ENCODE peak calls at places on chromosomes 12 and 14, in four cellular contexts. J, U, V and I are unnamed samples.

GRCh38 chr12:96237465-96238077 is 43.4 kb downstream of the ELK3 start:
- DNase-seq in U (no peak), J (no peak), V (no peak), I (no peak)

GRCh38 chr14:95361373-95362179 is 41.9 kb upstream of the CLMN start:
- DNase-seq in J (peak), V (no peak), U (no peak), I (peak)

GRCh38 chr12:90250766-90251165 is 542.1 kb upstream of the ATP2B1 start:
- DNase-seq in V (no peak), U (no peak), J (no peak), I (no peak)

GRCh38 chr12:109763201-109763841 is 49.7 kb downstream of the FAM222A start:
- DNase-seq in V (no peak), U (no peak), J (no peak), I (no peak)

GRCh38 chr12:124747426-124748161 is 116.1 kb downstream of the SCARB1 start:
- DNase-seq in J (no peak), U (peak), V (peak), I (no peak)

GRCh38 chr12:12881495-12881894 is 9.9 kb upstream of the GPRC5A start:
- DNase-seq in V (no peak), J (no peak), U (peak), I (no peak)

GRCh38 chr12:48980953-48981756 is 3.0 kb downstream of the WNT1 start:
- DNase-seq in U (no peak), V (no peak), J (peak), I (no peak)

GRCh38 chr12:1083086-1083887 is 92.3 kb downstream of the ERC1 start:
- DNase-seq in J (no peak), V (no peak), U (no peak), I (peak)

GRCh38 chr14:85125331-85125730 is 404.6 kb upstream of the FLRT2 start:
- DNase-seq in J (no peak), V (no peak), U (no peak), I (no peak)

GRCh38 chr14:99318091-99318958 is 46.3 kb upstream of the BCL11B start:
- DNase-seq in V (no peak), J (no peak), U (peak), I (no peak)

GRCh38 chr12:43072431-43072830 is 479.6 kb downstream of the ADAMTS20 start:
- DNase-seq in U (no peak), J (no peak), V (no peak), I (no peak)

GRCh38 chr12:68809190-68810026 is 1.4 kb downstream of the MDM2 start:
- DNase-seq in V (no peak), U (no peak), J (no peak), I (no peak)

GRCh38 chr12:62813031-62813829 is 121.7 kb downstream of the PPM1H start:
- DNase-seq in U (no peak), V (no peak), J (peak), I (peak)

GRCh38 chr12:10756194-10756593 is 33.1 kb upstream of the YBX3 start:
- DNase-seq in V (no peak), U (no peak), J (no peak), I (no peak)

GRCh38 chr14:53458368-53458814 is 305.3 kb upstream of the DDHD1 start:
- DNase-seq in J (no peak), U (peak), V (no peak), I (no peak)
- TF ChIP-seq FOXK2 in J (no peak), U (no peak), V (no peak), I (no peak)

DNA sequence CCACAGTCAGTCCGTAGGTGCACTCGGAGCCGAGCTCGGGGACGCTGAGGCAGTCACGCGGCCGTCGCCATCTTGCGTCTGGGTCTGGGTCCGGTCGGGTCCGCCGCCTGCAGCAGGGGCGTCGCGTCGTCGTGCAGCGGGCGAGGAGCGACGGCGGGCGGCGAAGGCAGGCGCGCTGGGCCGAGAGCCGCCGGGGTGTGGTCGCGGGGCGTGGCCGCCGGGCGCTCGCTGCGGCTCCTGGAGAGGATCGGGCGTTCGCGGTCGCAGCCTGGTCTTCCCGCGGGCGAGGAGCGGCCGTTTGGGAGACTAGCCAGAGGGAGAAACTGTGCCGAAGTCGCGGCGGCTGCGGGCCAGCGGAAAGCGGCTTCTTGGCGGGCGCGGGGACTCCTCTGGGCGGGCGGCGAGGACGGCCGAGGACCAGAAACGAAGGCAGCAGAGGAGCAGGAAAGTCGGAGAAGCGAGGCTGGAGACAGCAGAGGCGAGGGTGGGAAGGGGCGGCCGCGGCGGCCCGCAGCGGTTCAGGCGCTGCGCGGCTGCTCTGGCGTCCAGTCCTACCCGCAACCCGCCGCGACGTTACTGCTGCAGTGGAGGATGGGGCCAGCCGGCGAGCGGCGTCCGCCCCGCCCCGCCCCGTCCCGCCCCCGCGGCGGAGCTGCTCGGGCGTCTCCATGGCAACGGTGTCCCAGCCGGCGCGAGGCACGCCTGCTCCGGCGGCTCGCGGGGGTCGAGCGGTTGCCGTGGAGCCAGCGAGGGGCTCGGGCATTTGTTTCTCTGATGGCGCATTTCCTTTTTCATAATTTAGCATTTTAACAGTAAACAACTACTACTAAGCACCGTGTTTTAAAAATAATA is at the start of gene PNMA1:
- DNase-seq in J (peak), U (peak), V (no peak), I (peak)
- TF ChIP-seq FOXK2 in J (no peak), U (no peak), V (peak), I (no peak)

DNA sequence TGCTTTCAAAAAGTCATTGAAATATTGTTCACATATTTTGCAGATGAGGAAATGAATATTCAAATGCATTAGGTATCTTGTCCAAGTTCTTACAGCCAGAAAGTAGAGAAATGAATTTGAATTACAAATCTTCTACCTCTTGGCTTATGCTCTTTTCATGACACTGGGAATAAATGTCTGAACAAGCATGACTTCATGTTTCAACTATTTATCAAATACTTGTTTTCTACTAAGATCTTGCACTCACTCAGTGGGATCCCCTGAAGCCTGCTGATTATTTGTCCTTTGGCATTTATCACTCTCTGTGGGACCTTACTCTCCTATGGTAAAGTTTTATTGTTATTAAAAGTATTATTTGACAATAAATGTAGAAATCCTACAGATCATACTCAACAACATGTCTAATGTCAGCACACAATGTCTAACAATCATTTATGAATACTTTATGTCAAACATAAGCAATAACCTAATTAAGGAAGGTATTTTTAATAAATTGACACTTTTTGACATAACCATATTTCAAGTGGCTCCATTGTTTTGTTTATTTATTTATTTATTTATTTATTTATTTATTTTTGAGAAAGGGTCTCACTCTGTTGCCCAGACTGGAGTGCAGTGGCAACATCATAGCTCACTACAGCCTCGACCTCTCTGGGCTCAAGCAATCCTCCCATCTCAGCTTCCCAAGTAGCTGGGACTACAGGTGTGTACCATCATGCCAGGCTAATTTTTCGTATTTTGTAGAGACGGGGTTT is 267.5 kb upstream of the BTG1 start:
- DNase-seq in V (no peak), J (no peak), U (no peak), I (no peak)
- TF ChIP-seq FOXK2 in V (no peak), J (no peak), U (no peak), I (no peak)

GRCh38 chr12:105316931-105317330 is 13.6 kb upstream of the C12orf75 start:
- DNase-seq in V (no peak), U (no peak), J (no peak), I (no peak)

GRCh38 chr12:105318651-105319483 is 11.6 kb upstream of the C12orf75 start:
- DNase-seq in J (no peak), U (no peak), V (no peak), I (no peak)

GRCh38 chr12:105317453-105317852 is 13.0 kb upstream of the C12orf75 start:
- DNase-seq in V (no peak), J (no peak), U (no peak), I (no peak)

GRCh38 chr12:105319691-105320209 is 10.7 kb upstream of the C12orf75 start:
- DNase-seq in J (no peak), V (no peak), U (no peak), I (no peak)

DNA sequence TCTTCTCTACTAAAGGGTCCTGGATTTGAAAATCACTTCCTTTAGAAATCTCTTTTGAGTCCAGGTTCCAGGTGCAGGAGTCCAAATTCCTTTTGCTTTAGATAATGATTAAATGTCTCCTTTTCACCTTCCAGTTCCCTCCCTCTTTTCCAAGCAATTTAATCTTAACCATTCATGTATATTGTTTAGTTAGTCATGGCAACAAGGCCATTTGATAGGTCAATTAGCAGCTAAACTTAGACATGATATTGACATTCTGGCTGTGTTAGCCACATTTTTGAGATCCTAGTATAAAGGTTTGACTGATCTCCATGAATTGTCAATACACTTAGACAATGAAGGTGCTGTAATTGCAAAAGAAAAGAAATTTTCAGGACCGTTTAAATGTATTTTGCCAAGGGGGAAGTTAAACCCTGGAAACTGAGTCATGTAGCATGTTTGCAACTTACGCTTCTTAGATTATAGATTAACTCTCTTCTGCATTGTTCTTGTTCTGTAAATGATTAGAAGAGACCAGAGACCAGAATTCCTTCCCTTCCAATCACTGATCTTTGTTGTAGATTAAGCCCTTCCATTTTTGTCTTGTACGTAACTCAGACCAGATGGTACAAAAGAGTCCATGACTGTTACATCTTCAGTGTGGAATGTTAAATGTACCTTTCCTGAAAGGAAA is 12.4 kb upstream of the C12orf75 start:
- DNase-seq in V (no peak), J (no peak), U (peak), I (no peak)
- TF ChIP-seq FOXK2 in V (no peak), J (no peak), U (no peak), I (no peak)

DNA sequence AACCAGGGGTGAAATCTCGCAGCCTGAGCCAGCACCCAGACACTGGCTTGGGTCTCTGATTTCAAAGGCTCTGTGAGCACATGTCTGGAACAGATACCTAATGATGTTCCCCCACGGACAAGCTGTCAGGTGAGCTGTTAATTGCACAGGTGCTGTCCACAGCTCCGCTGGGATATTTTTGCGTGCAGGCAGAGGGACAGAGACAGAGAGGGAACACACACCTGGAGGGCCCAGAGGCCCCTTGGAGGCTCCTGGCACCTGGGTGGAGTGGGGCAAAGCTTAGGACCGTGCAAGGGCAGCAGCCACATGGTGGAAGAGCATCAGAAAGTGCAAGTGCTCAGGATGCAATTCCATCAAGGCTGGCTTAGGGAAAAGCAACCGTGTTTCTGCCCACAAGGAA is 57.3 kb downstream of the ARL6IP4 start:
- DNase-seq in J (no peak), V (no peak), U (no peak), I (no peak)
- TF ChIP-seq FOXK2 in J (no peak), V (no peak), U (no peak), I (no peak)

GRCh38 chr12:84069699-84070098 is 842.9 kb downstream of the SLC6A15 start:
- DNase-seq in V (no peak), J (no peak), U (no peak), I (no peak)
- TF ChIP-seq FOXK2 in V (no peak), J (no peak), U (no peak), I (no peak)

GRCh38 chr12:85529896-85530295 is 249.9 kb downstream of the ALX1 start:
- DNase-seq in U (no peak), J (no peak), V (no peak), I (no peak)

GRCh38 chr12:85527192-85527591 is 247.2 kb downstream of the ALX1 start:
- DNase-seq in U (no peak), J (no peak), V (peak), I (no peak)

GRCh38 chr12:85530486-85530885 is 250.5 kb downstream of the ALX1 start:
- DNase-seq in U (no peak), J (no peak), V (no peak), I (no peak)

GRCh38 chr12:85531345-85531744 is 251.3 kb downstream of the ALX1 start:
- DNase-seq in U (no peak), V (peak), J (no peak), I (no peak)
- TF ChIP-seq FOXK2 in U (no peak), V (no peak), J (no peak), I (no peak)

GRCh38 chr12:76035045-76035444 is 3.5 kb upstream of the PHLDA1 start:
- DNase-seq in V (no peak), U (no peak), J (no peak), I (no peak)
- TF ChIP-seq FOXK2 in V (no peak), U (no peak), J (no peak), I (no peak)

DNA sequence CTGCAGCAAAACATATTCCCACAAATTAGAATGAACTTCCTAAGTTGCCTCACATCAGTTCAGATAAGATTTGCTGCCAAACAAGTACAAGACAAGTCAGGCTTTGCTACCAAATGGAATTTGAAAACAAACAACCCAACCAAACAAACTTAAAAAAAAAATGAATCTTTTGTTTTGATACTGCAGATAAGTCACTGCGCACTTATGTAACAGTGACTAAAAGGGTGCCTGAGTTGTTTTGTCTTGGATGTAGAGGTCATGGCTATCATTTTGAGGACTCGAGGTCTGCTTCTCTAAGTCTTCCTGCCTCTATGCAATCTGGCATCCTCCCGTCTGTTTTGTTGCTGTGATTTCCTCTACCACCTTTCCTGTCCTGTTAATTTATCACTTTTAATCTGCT is 11.1 kb upstream of the EPS8 start:
- DNase-seq in U (no peak), J (no peak), V (no peak), I (no peak)
- TF ChIP-seq FOXK2 in U (no peak), J (no peak), V (no peak), I (no peak)

GRCh38 chr12:64998327-64999156 is 122.6 kb downstream of the WIF1 start:
- DNase-seq in U (peak), J (no peak), V (no peak), I (no peak)
- TF ChIP-seq FOXK2 in U (no peak), J (no peak), V (no peak), I (no peak)